ENCODE peak calls at places on chromosome 21, in four cellular contexts. T, U, R and H are unnamed samples. For H3K36me3, the result is how much of the 10 kb centered on the place peaks cover.

GRCh38 chr21:20186186-20186585 is 812.0 kb upstream of the NCAM2 start:
- DNase-seq in R (no peak), T (no peak), U (no peak), H (no peak)

GRCh38 chr21:31604591-31605190 is 54.8 kb upstream of the SOD1 start:
- DNase-seq in U (peak), R (peak), T (no peak), H (peak)

GRCh38 chr21:33022828-33023573 is 2.7 kb upstream of the OLIG2 start:
- DNase-seq in R (no peak), U (no peak), T (peak), H (no peak)

GRCh38 chr21:29181799-29182470 is 51.5 kb downstream of the MAP3K7CL start:
- DNase-seq in U (no peak), R (no peak), T (no peak), H (peak)

GRCh38 chr21:44089001-44089911 is 17.9 kb upstream of the PWP2 start:
- DNase-seq in T (no peak), R (peak), U (peak), H (peak)

GRCh38 chr21:28791595-28792282 is 200.9 kb downstream of the LTN1 start:
- DNase-seq in R (no peak), T (no peak), U (no peak), H (no peak)

GRCh38 chr21:32712043-32712442 is 15.8 kb downstream of the SYNJ1 start:
- DNase-seq in U (no peak), R (no peak), T (no peak), H (no peak)

GRCh38 chr21:31983120-31983519 is 110.3 kb downstream of the HUNK start:
- DNase-seq in R (no peak), T (no peak), U (no peak), H (no peak)

GRCh38 chr21:32189688-32190483 is 89.0 kb downstream of the MIS18A start:
- DNase-seq in T (no peak), R (no peak), U (no peak), H (no peak)

GRCh38 chr21:19237603-19238002 is 834.0 kb upstream of the TMPRSS15 start:
- DNase-seq in T (no peak), U (no peak), R (no peak), H (no peak)

GRCh38 chr21:32476661-32477423 is 64.3 kb downstream of the EVA1C start:
- DNase-seq in U (peak), T (no peak), R (no peak), H (no peak)

GRCh38 chr21:32538147-32538792 is 47.1 kb downstream of the TCP10L start:
- DNase-seq in R (no peak), T (no peak), U (no peak), H (no peak)

GRCh38 chr21:21682172-21682571 is 684.0 kb downstream of the NCAM2 start:
- DNase-seq in R (no peak), T (no peak), U (no peak), H (no peak)

GRCh38 chr21:38909929-38910328 is 104.2 kb downstream of the ETS2 start:
- DNase-seq in R (no peak), U (no peak), T (no peak), H (no peak)

GRCh38 chr21:38909109-38909508 is 103.4 kb downstream of the ETS2 start:
- DNase-seq in T (no peak), R (no peak), U (no peak), H (no peak)

GRCh38 chr21:38910390-38911008 is 104.8 kb downstream of the ETS2 start:
- DNase-seq in R (no peak), U (no peak), T (no peak), H (no peak)

GRCh38 chr21:38905751-38906150 is 100.0 kb downstream of the ETS2 start:
- DNase-seq in R (no peak), T (no peak), U (no peak), H (no peak)

GRCh38 chr21:38908537-38908936 is 102.8 kb downstream of the ETS2 start:
- DNase-seq in R (no peak), T (no peak), U (no peak), H (no peak)
- TF ChIP-seq POLR2AphosphoS5 in R (no peak), T (no peak), U (no peak), H (no peak)

DNA sequence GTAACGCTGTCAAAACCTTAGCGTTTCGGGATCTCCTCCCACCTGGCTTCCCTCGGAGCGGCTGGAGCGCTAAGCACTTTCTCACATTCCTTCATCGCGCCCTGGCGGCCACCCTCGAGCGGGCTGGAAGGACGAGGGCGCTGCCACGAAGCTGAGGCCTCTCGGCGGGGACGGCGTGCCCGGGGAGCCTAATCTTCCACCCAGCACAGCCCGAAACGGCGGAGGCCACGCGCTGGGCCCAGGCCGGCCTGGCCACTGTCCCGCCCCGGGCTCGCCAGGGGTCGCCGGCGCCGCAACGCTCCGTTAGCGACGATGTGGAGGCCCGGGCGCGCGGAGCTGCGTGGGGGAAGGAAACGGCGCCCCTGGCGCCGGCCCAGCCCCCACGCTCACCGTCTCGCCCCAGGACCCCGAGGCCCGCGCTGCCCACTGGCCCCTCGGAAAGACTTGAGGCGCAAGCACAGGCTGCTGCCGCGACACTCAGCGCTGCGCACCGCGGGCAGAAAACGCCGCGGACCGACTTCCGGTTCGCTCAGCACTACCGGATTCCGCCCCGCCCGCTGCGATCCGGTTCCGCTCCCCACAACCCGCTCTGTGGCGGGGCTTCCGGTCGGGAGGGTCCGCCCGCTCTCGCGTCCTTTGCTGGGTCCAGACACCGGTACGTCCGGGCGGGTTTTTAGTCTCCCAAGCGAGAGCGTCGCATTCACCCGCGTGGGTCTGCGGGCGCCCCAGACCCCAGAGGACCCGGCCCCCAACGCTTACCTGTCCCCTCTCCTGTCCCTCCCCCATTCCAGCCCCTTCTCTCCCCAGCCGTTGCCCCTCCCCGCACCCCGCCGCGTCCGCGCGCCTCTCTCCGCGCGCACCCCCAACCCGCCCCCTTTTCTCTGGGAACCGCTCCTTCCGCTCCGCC is at the start of gene YBEY:
- DNase-seq in R (peak), U (peak), T (peak), H (peak)
- TF ChIP-seq CTCF in R (peak), U (peak), T (peak), H (peak)

DNA sequence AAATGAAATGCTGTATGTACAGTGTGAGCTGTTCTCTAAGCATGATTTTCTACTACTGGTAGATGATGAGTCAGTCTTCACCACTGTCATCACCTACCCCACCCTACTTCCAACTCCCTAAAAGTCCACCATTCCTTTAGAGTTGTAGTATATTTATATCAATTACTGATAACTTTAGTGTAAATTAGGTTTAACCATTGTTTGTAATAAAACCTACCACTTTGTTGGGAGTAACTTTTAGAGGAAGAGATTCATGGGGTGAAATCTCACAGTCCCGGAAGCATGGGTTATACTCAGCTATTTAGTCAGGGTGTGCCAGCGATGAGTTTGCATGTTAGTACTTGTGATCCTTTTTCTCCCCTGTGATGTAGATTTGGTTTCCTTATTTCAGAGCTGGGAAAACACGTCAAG is 17.1 kb downstream of the MORC3 start:
- DNase-seq in U (no peak), T (no peak), R (no peak), H (peak)
- H3K36me3 ChIP-seq in U (half or more), T (under half), R (half or more), H (under half)

GRCh38 chr21:46035809-46036695 is 54.5 kb downstream of the COL6A1 start:
- DNase-seq in U (no peak), R (no peak), T (no peak), H (no peak)
- TF ChIP-seq POLR2AphosphoS5 in U (peak), R (no peak), T (peak), H (no peak)

DNA sequence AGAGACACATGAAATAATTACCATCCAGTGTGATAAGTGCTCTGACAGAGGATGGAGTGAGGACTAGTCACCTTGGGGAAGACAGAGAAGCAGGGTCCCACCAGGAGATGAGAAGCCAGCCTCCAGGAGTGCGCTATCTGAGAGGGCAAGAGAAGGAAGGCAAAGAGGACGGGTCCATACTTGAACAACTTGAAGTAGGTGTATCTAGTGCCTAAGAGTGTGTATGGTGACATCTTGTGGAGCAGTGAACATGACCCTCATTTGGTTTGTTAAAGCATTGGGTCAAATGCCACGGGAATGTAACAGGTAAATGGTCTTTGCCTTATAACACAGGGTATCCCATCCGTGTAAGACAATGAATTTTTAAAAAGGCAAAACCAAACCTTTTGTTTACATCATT is 39.8 kb downstream of the MRPL39 start:
- DNase-seq in U (no peak), T (no peak), R (no peak), H (no peak)
- TF ChIP-seq CTCF in U (no peak), T (no peak), R (no peak), H (no peak)

DNA sequence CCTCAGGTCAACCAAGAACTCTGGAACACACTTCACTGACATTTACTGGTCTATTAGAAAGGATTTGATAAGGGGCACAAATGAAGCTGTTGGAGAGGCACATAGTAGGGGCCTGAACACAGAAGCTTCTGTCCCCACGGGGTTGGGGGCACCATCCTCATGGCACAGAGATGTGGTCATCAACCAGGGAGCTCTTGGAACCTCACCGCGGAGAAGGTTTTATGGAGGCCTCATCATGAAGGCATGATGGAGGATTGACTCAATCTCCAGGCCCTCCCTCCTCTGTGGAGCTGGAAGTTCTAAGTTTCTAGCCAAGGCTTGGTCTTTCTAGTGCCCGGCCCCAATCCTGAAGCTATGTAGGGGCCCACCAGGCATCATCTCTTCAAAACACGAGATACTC is 23.6 kb downstream of the MX1 start:
- DNase-seq in T (no peak), U (peak), R (peak), H (no peak)
- H3K36me3 ChIP-seq in T (under half), U (half or more), R (half or more), H (under half)

GRCh38 chr21:37358392-37358791 is 8.2 kb upstream of the DYRK1A start:
- DNase-seq in U (peak), T (no peak), R (no peak), H (no peak)
- TF ChIP-seq POLR2AphosphoS5 in U (peak), T (peak), R (no peak), H (no peak)

GRCh38 chr21:42537106-42537742 is 23.6 kb downstream of the SLC37A1 start:
- DNase-seq in U (no peak), T (no peak), R (no peak), H (no peak)
- TF ChIP-seq CTCF in U (no peak), T (no peak), R (no peak), H (peak)